ENCODE peak calls at places on chromosomes 2 and 18, in ten cellular contexts. V is right lobe of liver; X is hepatocyte; Z is heart right ventricle; W is Peyer's patch; C is CD8-positive, alpha-beta T cell; I is IMR-90; U is Panc1; B is lower lobe of right lung; G is HepG2. F is an unnamed sample. For H3K4me1, the result is how much of the 10 kb centered on the place peaks cover.

GRCh38 chr2:171342014-171342413 is 91.8 kb downstream of the METTL8 start:
- DNase-seq in V (no peak), X (no peak), Z (no peak), W (no peak), C (no peak), I (no peak), U (no peak), B (no peak), G (no peak), F (no peak)

GRCh38 chr2:740446-741293 is 63.5 kb upstream of the TMEM18 start:
- DNase-seq in V (peak), X (peak), Z (peak), W (peak), C (no peak), I (peak), U (peak), B (peak), G (peak), F (no peak)

GRCh38 chr2:128327180-128327964 is 8.7 kb upstream of the HS6ST1 start:
- DNase-seq in V (no peak), X (no peak), Z (no peak), W (no peak), C (no peak), I (no peak), U (no peak), B (no peak), G (no peak), F (no peak)

GRCh38 chr2:136253288-136254004 is 135.5 kb upstream of the CXCR4 start:
- DNase-seq in V (peak), X (no peak), Z (peak), W (no peak), C (no peak), I (no peak), U (no peak), B (peak), G (no peak), F (peak)

GRCh38 chr18:47815486-47816270 is 114.8 kb downstream of the SMAD2 start:
- DNase-seq in V (no peak), X (no peak), Z (no peak), W (no peak), C (no peak), I (no peak), U (no peak), B (no peak), G (no peak), F (no peak)

GRCh38 chr2:105741216-105741615 is 3.5 kb upstream of the NCK2 start:
- DNase-seq in V (no peak), X (no peak), Z (no peak), W (no peak), C (no peak), I (no peak), U (no peak), B (no peak), G (no peak), F (no peak)

GRCh38 chr2:96869824-96870630 is at the start of gene SEMA4C:
- DNase-seq in V (peak), X (peak), Z (peak), W (peak), C (peak), I (no peak), U (no peak), B (peak), G (no peak), F (no peak)

GRCh38 chr2:186503827-186504606 is 18.0 kb downstream of the ZC3H15 start:
- DNase-seq in V (no peak), X (peak), Z (no peak), W (no peak), C (no peak), I (peak), U (no peak), B (no peak), G (peak), F (peak)

GRCh38 chr2:240467149-240467642 is 31.7 kb downstream of the GPC1 start:
- DNase-seq in V (no peak), X (peak), Z (no peak), W (no peak), C (no peak), I (no peak), U (no peak), B (no peak), G (no peak), F (no peak)

GRCh38 chr18:48583568-48583967 is 44.7 kb downstream of the CTIF start:
- DNase-seq in V (no peak), X (no peak), Z (no peak), W (no peak), C (no peak), I (peak), U (no peak), B (no peak), G (no peak), F (no peak)

GRCh38 chr2:16785072-16785638 is 119.5 kb upstream of the CYRIA start:
- DNase-seq in V (no peak), X (no peak), Z (no peak), W (no peak), C (no peak), I (no peak), U (no peak), B (no peak), G (no peak), F (no peak)

GRCh38 chr2:176781570-176782217 is 430.9 kb upstream of the HNRNPA3 start:
- DNase-seq in V (no peak), X (no peak), Z (no peak), W (no peak), C (no peak), I (no peak), U (no peak), B (no peak), G (no peak), F (peak)

GRCh38 chr2:233098615-233099014 is 38.5 kb downstream of the INPP5D start:
- DNase-seq in V (peak), X (no peak), Z (no peak), W (peak), C (no peak), I (peak), U (no peak), B (no peak), G (peak), F (no peak)

GRCh38 chr2:156955701-156956100 is 301.8 kb upstream of the GALNT5 start:
- DNase-seq in V (no peak), X (no peak), Z (no peak), W (no peak), C (no peak), I (no peak), U (no peak), B (no peak), G (no peak), F (no peak)

GRCh38 chr2:240570531-240571313 is 2.4 kb downstream of the RNPEPL1 start:
- DNase-seq in V (peak), X (no peak), Z (no peak), W (peak), C (no peak), I (no peak), U (no peak), B (peak), G (no peak), F (no peak)

GRCh38 chr2:60213865-60214657 is 339.4 kb downstream of the BCL11A start:
- DNase-seq in V (peak), X (peak), Z (peak), W (peak), C (no peak), I (no peak), U (no peak), B (no peak), G (no peak), F (no peak)

GRCh38 chr18:61368001-61368400 is 34.8 kb downstream of the CDH20 start:
- DNase-seq in V (no peak), X (no peak), Z (no peak), W (no peak), C (no peak), I (no peak), U (no peak), B (no peak), G (no peak), F (no peak)

GRCh38 chr2:61970807-61971556 is 65.5 kb downstream of the COMMD1 start:
- DNase-seq in V (no peak), X (no peak), Z (no peak), W (no peak), C (no peak), I (no peak), U (no peak), B (no peak), G (no peak), F (no peak)

GRCh38 chr2:160419776-160420521 is 73.7 kb downstream of the RBMS1 start:
- DNase-seq in V (no peak), X (no peak), Z (peak), W (no peak), C (no peak), I (peak), U (no peak), B (no peak), G (no peak), F (no peak)

GRCh38 chr2:24919100-24919976 is 699 bp downstream of the ADCY3 start:
- DNase-seq in V (no peak), X (peak), Z (no peak), W (peak), C (peak), I (peak), U (no peak), B (no peak), G (no peak), F (peak)

GRCh38 chr2:37585982-37586621 is 85.3 kb downstream of the CDC42EP3 start:
- DNase-seq in V (no peak), X (peak), Z (no peak), W (no peak), C (peak), I (peak), U (no peak), B (no peak), G (no peak), F (no peak)

GRCh38 chr2:181332044-181332443 is 125.1 kb upstream of the ITGA4 start:
- DNase-seq in V (no peak), X (no peak), Z (no peak), W (no peak), C (no peak), I (no peak), U (no peak), B (no peak), G (no peak), F (no peak)

GRCh38 chr18:63240541-63241316 is 78.8 kb downstream of the BCL2 start:
- DNase-seq in V (no peak), X (no peak), Z (no peak), W (no peak), C (no peak), I (no peak), U (no peak), B (no peak), G (no peak), F (no peak)
- H3K4me1 ChIP-seq in V (under half), X (under half), Z (under half), W (under half), C (under half), I (under half), U (under half), B (under half), G (under half), F (under half)

DNA sequence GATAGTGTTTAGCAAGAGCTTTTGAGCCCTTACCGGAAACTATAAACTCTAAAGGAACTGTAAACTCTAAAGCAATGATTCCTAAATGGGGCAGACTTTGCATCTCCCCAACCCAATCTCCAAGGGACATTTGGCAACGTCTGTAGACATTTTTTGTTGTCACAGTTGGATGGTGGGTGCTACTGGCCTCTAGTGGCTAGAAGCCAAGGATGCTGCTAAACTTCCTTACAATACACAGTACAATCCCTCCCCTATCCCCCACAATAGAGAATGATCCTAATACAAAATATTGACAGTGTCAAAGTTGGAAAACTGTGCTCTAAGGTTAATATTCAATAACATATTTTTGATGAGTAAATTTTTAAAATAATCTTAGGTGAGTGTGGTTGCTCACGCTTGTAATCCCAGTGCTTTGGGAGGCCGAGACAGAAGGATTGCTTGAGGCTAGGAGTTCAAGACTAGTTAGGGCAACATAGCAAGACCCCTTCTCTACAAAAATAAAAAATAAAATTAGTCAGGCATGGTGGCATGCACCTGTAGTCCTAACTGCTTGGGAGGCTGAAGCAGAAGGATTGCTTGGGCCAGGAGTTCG is 66.7 kb downstream of the PTPN4 start:
- DNase-seq in V (no peak), X (peak), Z (no peak), W (no peak), C (no peak), I (peak), U (no peak), B (no peak), G (peak), F (peak)
- TF ChIP-seq CTCF in V (peak), X (peak), Z (no peak), W (no peak), C (peak), I (peak), U (peak), B (peak), G (peak), F (peak)

GRCh38 chr2:107264184-107264583 is 378.2 kb upstream of the ST6GAL2 start:
- DNase-seq in V (no peak), X (no peak), Z (no peak), W (no peak), C (no peak), I (no peak), U (no peak), B (no peak), G (no peak), F (no peak)
- H3K4me3 ChIP-seq in V (no peak), X (no peak), Z (no peak), W (no peak), C (no peak), I (no peak), U (no peak), B (no peak), G (no peak), F (no peak)

DNA sequence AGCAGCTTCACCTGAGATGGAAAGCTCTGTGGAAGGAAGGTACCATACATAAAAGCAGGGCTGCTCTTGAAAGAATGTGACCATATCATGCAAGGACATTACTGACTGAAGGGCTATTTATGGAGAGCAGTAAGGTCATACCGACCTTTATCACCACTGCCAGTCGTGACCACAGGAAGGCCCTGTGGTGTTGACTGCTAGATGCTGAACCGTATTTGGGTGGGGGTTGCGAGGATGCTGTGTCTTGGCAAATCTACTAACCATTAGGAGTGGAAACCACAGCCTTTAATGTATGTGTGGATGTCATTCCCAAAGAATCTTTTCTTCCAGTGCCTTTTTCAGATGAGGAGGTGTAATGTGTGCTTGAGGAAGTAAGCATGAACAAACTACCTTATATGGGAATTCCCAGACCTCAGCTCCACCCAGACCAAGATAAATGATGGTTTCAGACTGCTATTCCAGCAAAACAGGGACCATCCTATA is 60.8 kb downstream of the LIMS1 start:
- DNase-seq in V (no peak), X (no peak), Z (no peak), W (no peak), C (no peak), I (peak), U (peak), B (no peak), G (peak), F (no peak)
- H3K4me1 ChIP-seq in V (under half), X (under half), Z (half or more), W (under half), C (under half), I (under half), U (under half), B (under half), G (under half), F (under half)

DNA sequence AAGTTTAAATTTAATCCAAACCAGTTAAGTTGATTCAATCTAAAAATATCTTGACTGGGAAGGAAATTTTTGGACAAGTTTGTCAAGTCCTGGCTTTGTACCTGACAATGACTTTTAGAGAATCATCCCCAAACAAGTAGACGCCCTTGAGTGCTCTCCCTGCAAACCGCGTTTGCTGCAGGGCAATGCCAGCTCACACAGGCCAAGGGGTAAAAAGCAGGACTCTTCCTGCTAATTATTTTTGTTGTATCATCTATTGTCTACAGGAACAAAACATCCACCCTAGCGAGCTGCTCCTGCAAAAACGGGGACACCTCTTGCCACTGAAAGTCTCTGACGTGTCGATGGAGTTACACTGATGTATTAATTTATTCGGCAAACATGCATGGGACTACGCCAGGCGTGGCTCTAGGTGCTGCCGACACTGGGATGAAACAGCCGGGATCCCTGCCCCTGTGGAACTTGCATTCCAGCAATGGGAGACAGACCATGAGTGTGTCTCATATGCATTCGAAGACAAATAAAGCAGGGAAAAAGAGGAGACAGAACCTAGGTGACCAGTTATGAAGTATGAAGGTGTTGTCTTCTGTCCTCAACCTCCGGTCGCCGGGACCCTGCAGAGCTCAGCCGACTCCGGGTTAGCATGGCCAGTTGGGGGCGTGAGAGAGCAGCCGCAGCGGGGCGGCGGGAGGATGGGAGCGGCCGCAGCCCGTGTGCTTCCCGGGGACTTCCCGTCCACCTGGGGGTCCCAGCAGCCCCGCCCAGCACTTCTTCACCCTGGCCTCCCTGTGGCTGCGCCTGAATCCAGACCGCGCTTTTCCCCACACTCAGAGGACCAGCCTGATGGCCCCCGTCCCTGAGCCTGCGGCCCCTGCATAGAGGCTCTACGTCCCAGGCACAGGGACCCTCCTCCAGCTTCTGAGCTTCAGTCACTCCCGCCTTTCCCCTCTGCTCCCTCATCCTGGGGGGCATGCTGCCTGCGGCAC is 11.2 kb downstream of the ID2 start:
- DNase-seq in V (peak), X (peak), Z (peak), W (peak), C (no peak), I (no peak), U (no peak), B (peak), G (peak), F (peak)
- TF ChIP-seq CTCF in V (peak), X (peak), Z (peak), W (no peak), C (peak), I (peak), U (peak), B (peak), G (peak), F (peak)

GRCh38 chr2:42824454-42824807 is 32.0 kb upstream of the HAAO start:
- DNase-seq in V (no peak), X (no peak), Z (no peak), W (no peak), C (no peak), I (no peak), U (no peak), B (no peak), G (no peak), F (no peak)

GRCh38 chr2:42828487-42829416 is 36.4 kb upstream of the HAAO start:
- DNase-seq in V (peak), X (peak), Z (peak), W (peak), C (peak), I (peak), U (no peak), B (peak), G (peak), F (peak)

GRCh38 chr2:42829556-42830510 is 37.5 kb upstream of the HAAO start:
- DNase-seq in V (no peak), X (no peak), Z (no peak), W (no peak), C (no peak), I (no peak), U (no peak), B (no peak), G (no peak), F (no peak)

GRCh38 chr2:42830922-42831574 is 38.7 kb upstream of the HAAO start:
- DNase-seq in V (no peak), X (no peak), Z (no peak), W (no peak), C (no peak), I (no peak), U (no peak), B (no peak), G (no peak), F (no peak)

GRCh38 chr2:42827647-42828486 is 35.5 kb upstream of the HAAO start:
- DNase-seq in V (peak), X (peak), Z (peak), W (peak), C (peak), I (peak), U (no peak), B (peak), G (peak), F (peak)
- H3K4me3 ChIP-seq in V (peak), X (no peak), Z (peak), W (peak), C (peak), I (no peak), U (peak), B (peak), G (peak), F (no peak)

DNA sequence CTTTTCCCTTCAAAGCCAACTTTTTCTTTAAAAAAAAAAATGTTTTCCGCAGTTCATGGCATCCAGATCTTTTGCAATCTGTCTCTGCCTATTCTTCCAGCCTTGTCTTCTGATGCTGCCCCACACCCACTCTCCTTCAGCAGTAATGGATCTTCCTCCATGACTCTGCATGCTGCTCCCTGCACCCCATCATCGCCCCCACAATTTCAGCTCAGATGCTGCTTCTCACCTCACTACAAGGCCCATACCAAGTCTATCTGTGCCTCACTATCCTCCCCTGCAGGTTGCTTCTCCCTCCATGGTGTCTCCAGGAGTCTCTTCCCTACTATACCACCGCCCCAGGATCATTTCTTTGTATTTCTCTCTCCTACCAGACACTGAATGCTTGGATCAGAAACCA is 260.6 kb downstream of the ANAPC1 start:
- DNase-seq in V (no peak), X (no peak), Z (no peak), W (no peak), C (no peak), I (no peak), U (no peak), B (no peak), G (no peak), F (no peak)
- H3K4me1 ChIP-seq in V (under half), X (under half), Z (under half), W (under half), C (under half), I (under half), U (under half), B (under half), G (under half), F (under half)